ENCODE peak calls at places on chromosomes 6 and 20, in four cellular contexts. Z, I, F and N are unnamed samples.

GRCh38 chr6:46334442-46334841 is 156.8 kb downstream of the RCAN2 start:
- DNase-seq in Z (no peak), I (no peak), F (no peak), N (no peak)

GRCh38 chr6:56794421-56794820 is 151.7 kb upstream of the DST start:
- DNase-seq in Z (peak; percentile 44), F (no peak), I (no peak), N (no peak)

GRCh38 chr6:25165817-25166216 is 113.4 kb upstream of the CARMIL1 start:
- DNase-seq in F (no peak), Z (no peak), I (no peak), N (no peak)

GRCh38 chr6:129356129-129356528 is 353.8 kb downstream of the ARHGAP18 start:
- DNase-seq in I (no peak), Z (no peak), F (no peak), N (no peak)

GRCh38 chr20:17377222-17377621 is 150.4 kb downstream of the PCSK2 start:
- DNase-seq in I (no peak), Z (no peak), F (no peak), N (no peak)

GRCh38 chr20:44691424-44692423 is 23.4 kb upstream of the CCN5 start:
- DNase-seq in I (no peak), F (peak; percentile 3), Z (no peak), N (no peak)

GRCh38 chr20:57417830-57418780 is 26.9 kb downstream of the RBM38 start:
- DNase-seq in F (no peak), Z (no peak), I (no peak), N (peak; percentile 72)

GRCh38 chr20:62066983-62067433 is 1.3 kb upstream of the TAF4 start:
- DNase-seq in F (no peak), Z (peak; percentile 33), I (peak; percentile 94), N (peak; percentile 56)

GRCh38 chr6:163771180-163771579 is 356.7 kb downstream of the QKI start:
- DNase-seq in Z (no peak), I (no peak), F (no peak), N (no peak)

GRCh38 chr20:32685541-32686529 is 12.1 kb upstream of the C20orf203 start:
- DNase-seq in I (peak; percentile 100), F (peak; percentile 52), Z (no peak), N (peak; percentile 25)

GRCh38 chr6:52598824-52599190 is 21.9 kb upstream of the TRAM2 start:
- DNase-seq in Z (no peak), I (no peak), F (no peak), N (no peak)

GRCh38 chr20:10653593-10654288 is 20.1 kb downstream of the JAG1 start:
- DNase-seq in I (no peak), F (no peak), Z (peak; percentile 50), N (no peak)

GRCh38 chr20:34150616-34151015 is 38.6 kb upstream of the EIF2S2 start:
- DNase-seq in F (no peak), I (no peak), Z (no peak), N (no peak)

GRCh38 chr20:13492001-13492480 is 146.7 kb downstream of the TASP1 start:
- DNase-seq in Z (no peak), I (no peak), F (no peak), N (no peak)

GRCh38 chr20:6134592-6134991 is 11.8 kb upstream of the FERMT1 start:
- DNase-seq in Z (no peak), I (no peak), F (no peak), N (no peak)

GRCh38 chr6:167452338-167453081 is 127.6 kb downstream of the TTLL2 start:
- DNase-seq in F (no peak), I (no peak), Z (no peak), N (no peak)

GRCh38 chr6:94680672-94681212 is 896.6 kb upstream of the MANEA start:
- DNase-seq in I (no peak), F (no peak), Z (no peak), N (no peak)

GRCh38 chr6:170124836-170125235 is 166.0 kb downstream of the DLL1 start:
- DNase-seq in Z (no peak), I (no peak), F (no peak), N (no peak)

GRCh38 chr6:146814148-146814750 is 215.5 kb downstream of the ADGB start:
- DNase-seq in Z (no peak), F (no peak), I (no peak), N (no peak)

GRCh38 chr20:17570347-17571152 is 675 bp downstream of the DSTN start:
- DNase-seq in Z (no peak), I (peak; percentile 61), F (peak; percentile 81), N (peak; percentile 58)

GRCh38 chr6:137136065-137136464 is 37.4 kb downstream of the IL22RA2 start:
- DNase-seq in Z (no peak), I (no peak), F (no peak), N (no peak)

GRCh38 chr6:33075568-33076405 is at the start of gene HLA-DPB1:
- DNase-seq in Z (peak; percentile 96), F (peak; percentile 62), I (peak; percentile 20), N (peak; percentile 32)

GRCh38 chr6:42083530-42083929 is 33.2 kb downstream of the TAF8 start:
- DNase-seq in I (no peak), F (no peak), Z (no peak), N (no peak)

GRCh38 chr6:137473651-137474050 is 20.5 kb downstream of the OLIG3 start:
- DNase-seq in F (no peak), Z (no peak), I (no peak), N (no peak)

GRCh38 chr6:136201735-136202134 is 48.4 kb downstream of the MTFR2 start:
- DNase-seq in I (no peak), Z (no peak), F (no peak), N (no peak)

GRCh38 chr6:52640170-52640569 is 30.7 kb upstream of the TMEM14A start:
- DNase-seq in F (no peak), I (peak; percentile 73), Z (no peak), N (no peak)

GRCh38 chr6:139243531-139243930 is 48.3 kb downstream of the TXLNB start:
- DNase-seq in Z (no peak), F (no peak), I (no peak), N (no peak)

GRCh38 chr6:11097476-11097875 is 3.8 kb downstream of the SMIM13 start:
- DNase-seq in I (no peak), F (no peak), Z (no peak), N (no peak)

GRCh38 chr6:11094411-11094851 is 797 bp downstream of the SMIM13 start:
- DNase-seq in F (peak; percentile 65), Z (no peak), I (peak; percentile 50), N (peak; percentile 66)

GRCh38 chr6:11098009-11098408 is 4.4 kb downstream of the SMIM13 start:
- DNase-seq in I (peak; percentile 60), Z (no peak), F (no peak), N (no peak)

GRCh38 chr6:11093591-11094410 is at the start of gene SMIM13:
- DNase-seq in F (peak; percentile 98), I (peak; percentile 98), Z (peak; percentile 89), N (peak; percentile 96)

DNA sequence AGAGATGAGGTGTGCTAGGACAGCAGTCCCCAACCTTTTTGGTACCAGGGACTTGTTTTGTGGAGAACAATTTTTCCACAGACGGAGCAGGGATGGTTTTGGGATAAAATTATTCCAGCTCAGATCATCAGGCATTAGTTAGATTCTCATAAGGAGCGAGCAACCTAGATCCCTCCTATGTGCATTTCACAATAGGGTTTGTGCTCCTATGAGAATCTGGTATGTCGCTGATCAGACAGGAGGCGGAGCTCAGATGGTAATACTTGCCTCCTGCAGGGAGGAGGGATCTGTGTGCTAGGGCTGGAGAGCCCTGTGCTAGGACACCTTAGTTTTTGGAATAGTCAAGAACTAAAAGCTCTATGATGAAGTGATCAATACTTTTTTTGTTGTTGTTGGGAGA is 2.5 kb downstream of the SMIM13 start:
- DNase-seq in Z (no peak), I (peak; percentile 76), F (peak; percentile 27), N (peak; percentile 78)
- TF ChIP-seq NFIC in Z (no peak), I (no peak), F (no peak), N (no peak)

GRCh38 chr6:18400831-18401446 is 13.8 kb downstream of the RNF144B start:
- DNase-seq in I (no peak), F (no peak), Z (peak; percentile 53), N (no peak)
- TF ChIP-seq NFIC in I (no peak), F (no peak), Z (peak; percentile 74), N (no peak)

GRCh38 chr6:166045173-166045957 is 122.3 kb downstream of the TBXT start:
- DNase-seq in F (no peak), I (no peak), Z (no peak), N (no peak)

GRCh38 chr6:166040292-166040691 is 127.4 kb downstream of the TBXT start:
- DNase-seq in Z (no peak), F (no peak), I (no peak), N (no peak)

GRCh38 chr6:166036321-166037105 is 131.1 kb downstream of the TBXT start:
- DNase-seq in Z (no peak), F (no peak), I (no peak), N (no peak)

GRCh38 chr6:166046232-166046631 is 121.4 kb downstream of the TBXT start:
- DNase-seq in I (no peak), F (no peak), Z (no peak), N (no peak)

GRCh38 chr6:166041277-166041676 is 126.4 kb downstream of the TBXT start:
- DNase-seq in I (no peak), Z (no peak), F (no peak), N (no peak)
- TF ChIP-seq NFIC in I (no peak), Z (no peak), F (no peak), N (no peak)

GRCh38 chr20:38092260-38092857 is 58.8 kb downstream of the RPRD1B start:
- DNase-seq in F (no peak), Z (peak; percentile 57), I (no peak), N (no peak)

GRCh38 chr20:38094968-38095689 is 61.6 kb downstream of the RPRD1B start:
- DNase-seq in Z (no peak), I (no peak), F (no peak), N (no peak)

GRCh38 chr20:38091447-38092216 is 58.1 kb downstream of the RPRD1B start:
- DNase-seq in F (no peak), I (no peak), Z (peak; percentile 60), N (peak; percentile 66)

GRCh38 chr20:38093641-38094077 is 60.1 kb downstream of the RPRD1B start:
- DNase-seq in I (peak; percentile 83), Z (no peak), F (no peak), N (no peak)

GRCh38 chr20:38094373-38094775 is 60.8 kb downstream of the RPRD1B start:
- DNase-seq in I (peak; percentile 52), Z (peak; percentile 73), F (no peak), N (no peak)
- TF ChIP-seq NFIC in I (no peak), Z (peak; percentile 83), F (no peak), N (no peak)